ENCODE peak calls at places on chromosomes 12 and 14, in four cellular contexts. M is WTC11, U is NCI-H1092 treated with DMSO at 0.1 percent for 48 hours, C is AG10803. L is an unnamed sample.

GRCh38 chr12:115267464-115267863 is 583.5 kb upstream of the TBX3 start:
- DNase-seq in M (no peak), U (no peak), C (peak; percentile 48), L (no peak)

GRCh38 chr12:109946505-109946904 is 46.4 kb downstream of the TCHP start:
- DNase-seq in M (peak; percentile 44), U (no peak), C (peak; percentile 21), L (no peak)

GRCh38 chr12:7155471-7156034 is 25.4 kb downstream of the CLSTN3 start:
- DNase-seq in M (no peak), U (peak; percentile 9), C (no peak), L (no peak)

GRCh38 chr14:32087173-32087861 is 10.2 kb downstream of the ARHGAP5 start:
- DNase-seq in M (no peak), U (no peak), C (peak; percentile 65), L (no peak)

GRCh38 chr12:89411846-89412245 is 59.5 kb upstream of the DUSP6 start:
- DNase-seq in M (no peak), U (no peak), C (no peak), L (no peak)

GRCh38 chr14:92932448-92933395 is 9.8 kb downstream of the CHGA start:
- DNase-seq in M (no peak), U (no peak), C (no peak), L (no peak)

GRCh38 chr12:66354291-66354690 is 52.0 kb downstream of the HELB start:
- DNase-seq in M (no peak), U (peak; percentile 30), C (no peak), L (no peak)

GRCh38 chr12:1130164-1130563 is 139.1 kb downstream of the ERC1 start:
- DNase-seq in M (no peak), U (no peak), C (no peak), L (no peak)

GRCh38 chr14:93228550-93228949 is 21.5 kb downstream of the UBR7 start:
- DNase-seq in M (no peak), U (no peak), C (no peak), L (no peak)

GRCh38 chr12:51270847-51271518 is 768 bp upstream of the SMAGP start:
- DNase-seq in M (no peak), U (no peak), C (peak; percentile 81), L (peak; percentile 18)

GRCh38 chr12:6540181-6540877 is 6.0 kb downstream of the GAPDH start:
- DNase-seq in M (peak; percentile 88), U (peak; percentile 63), C (peak; percentile 97), L (peak; percentile 64)

GRCh38 chr14:57755018-57755521 is 110.8 kb downstream of the SLC35F4 start:
- DNase-seq in M (peak; percentile 19), U (peak; percentile 49), C (no peak), L (no peak)

GRCh38 chr14:93765970-93766369 is 22.3 kb downstream of the PRIMA1 start:
- DNase-seq in M (no peak), U (no peak), C (no peak), L (no peak)

GRCh38 chr14:31927348-31927826 is 149.7 kb upstream of the ARHGAP5 start:
- DNase-seq in M (no peak), U (no peak), C (peak; percentile 94), L (no peak)

GRCh38 chr12:8038659-8039114 is 6.2 kb downstream of the FOXJ2 start:
- DNase-seq in M (peak; percentile 69), U (peak; percentile 75), C (peak; percentile 53), L (no peak)

GRCh38 chr12:92070864-92071445 is 74.7 kb downstream of the BTG1 start:
- DNase-seq in M (no peak), U (no peak), C (peak; percentile 41), L (no peak)

GRCh38 chr14:64891839-64892375 is 12.2 kb upstream of the SPTB start:
- DNase-seq in M (no peak), U (peak; percentile 80), C (peak; percentile 74), L (peak; percentile 24)

GRCh38 chr12:17215754-17216153 is 609.8 kb upstream of the LMO3 start:
- DNase-seq in M (no peak), U (no peak), C (no peak), L (no peak)

GRCh38 chr12:3770891-3771290 is 18.0 kb upstream of the CRACR2A start:
- DNase-seq in M (no peak), U (no peak), C (peak; percentile 80), L (no peak)

GRCh38 chr12:111597731-111598636 is 1.1 kb downstream of the ATXN2 start:
- DNase-seq in M (peak; percentile 45), U (peak; percentile 5), C (no peak), L (peak; percentile 49)

GRCh38 chr12:6451348-6452244 is at the start of gene TAPBPL:
- DNase-seq in M (peak; percentile 54), U (peak; percentile 95), C (peak; percentile 78), L (peak; percentile 81)

GRCh38 chr12:39764944-39765560 is 145.4 kb upstream of the ABCD2 start:
- DNase-seq in M (no peak), U (peak; percentile 36), C (peak; percentile 65), L (peak; percentile 20)

L was measured in germinal center.